ENCODE peak calls at places on chromosome 2, in six cellular contexts. P, V, L, U, A and S are unnamed samples.

GRCh38 chr2:85888020-85888744 is 608 bp downstream of the ST3GAL5 start:
- DNase-seq in P (no peak), V (peak; percentile 35), L (peak; percentile 53), U (peak; percentile 56), A (peak; percentile 59), S (peak; percentile 39)

GRCh38 chr2:231644426-231644825 is 51.8 kb downstream of the TEX44 start:
- DNase-seq in P (no peak), V (no peak), L (no peak), U (no peak), A (no peak), S (no peak)

GRCh38 chr2:67840460-67841068 is 222.2 kb downstream of the C1D start:
- DNase-seq in P (peak; percentile 32), V (peak; percentile 61), L (peak; percentile 82), U (peak; percentile 80), A (peak; percentile 76), S (peak; percentile 86)

GRCh38 chr2:164589522-164589921 is 31.8 kb downstream of the GRB14 start:
- DNase-seq in P (no peak), V (no peak), L (no peak), U (no peak), A (no peak), S (no peak)

GRCh38 chr2:68318686-68319396 is 908 bp downstream of the CNRIP1 start:
- DNase-seq in P (no peak), V (no peak), L (peak; percentile 53), U (peak; percentile 41), A (peak; percentile 72), S (peak; percentile 10)

GRCh38 chr2:187435078-187435477 is 13.0 kb downstream of the CALCRL start:
- DNase-seq in P (no peak), V (no peak), L (no peak), U (no peak), A (no peak), S (no peak)

GRCh38 chr2:153912798-153913396 is 41.2 kb downstream of the GALNT13 start:
- DNase-seq in P (no peak), V (no peak), L (no peak), U (no peak), A (no peak), S (no peak)

GRCh38 chr2:146916914-146917313 is 927.9 kb upstream of the ACVR2A start:
- DNase-seq in P (no peak), V (no peak), L (no peak), U (peak; percentile 13), A (no peak), S (no peak)

GRCh38 chr2:189393440-189394111 is 47.7 kb upstream of the WDR75 start:
- DNase-seq in P (peak; percentile 87), V (no peak), L (peak; percentile 94), U (no peak), A (no peak), S (peak; percentile 33)

GRCh38 chr2:37625781-37626548 is 45.5 kb downstream of the CDC42EP3 start:
- DNase-seq in P (no peak), V (peak; percentile 89), L (peak; percentile 61), U (no peak), A (no peak), S (no peak)

GRCh38 chr2:227150222-227150936 is 13.6 kb downstream of the COL4A4 start:
- DNase-seq in P (no peak), V (no peak), L (no peak), U (no peak), A (no peak), S (no peak)

GRCh38 chr2:241842620-241843211 is 16.0 kb downstream of the PDCD1 start:
- DNase-seq in P (no peak), V (peak; percentile 45), L (no peak), U (no peak), A (no peak), S (peak; percentile 24)

GRCh38 chr2:163909411-163910080 is 173.7 kb upstream of the FIGN start:
- DNase-seq in P (no peak), V (no peak), L (no peak), U (no peak), A (no peak), S (no peak)

GRCh38 chr2:172655091-172655837 is 80.4 kb upstream of the RAPGEF4 start:
- DNase-seq in P (no peak), V (no peak), L (peak; percentile 88), U (no peak), A (no peak), S (no peak)

GRCh38 chr2:162258169-162258568 is 14.9 kb upstream of the FAP start:
- DNase-seq in P (no peak), V (no peak), L (peak; percentile 68), U (no peak), A (no peak), S (no peak)

GRCh38 chr2:43478423-43479086 is 117.3 kb downstream of the THADA start:
- DNase-seq in P (no peak), V (no peak), L (peak; percentile 52), U (no peak), A (no peak), S (no peak)

GRCh38 chr2:72883356-72883962 is 3.7 kb upstream of the SPR start:
- DNase-seq in P (no peak), V (peak; percentile 20), L (peak; percentile 65), U (peak; percentile 84), A (peak; percentile 89), S (peak; percentile 82)

GRCh38 chr2:23092831-23093230 is 292.1 kb upstream of the KLHL29 start:
- DNase-seq in P (no peak), V (peak; percentile 17), L (peak; percentile 48), U (peak; percentile 76), A (peak; percentile 79), S (peak; percentile 72)

GRCh38 chr2:160891353-160891740 is 268.9 kb upstream of the TANK start:
- DNase-seq in P (no peak), V (no peak), L (no peak), U (no peak), A (no peak), S (peak; percentile 7)

GRCh38 chr2:88538362-88538917 is 85.9 kb upstream of the FOXI3 start:
- DNase-seq in P (no peak), V (no peak), L (no peak), U (peak; percentile 15), A (peak; percentile 64), S (no peak)

GRCh38 chr2:225103737-225104141 is 61.5 kb upstream of the DOCK10 start:
- DNase-seq in P (no peak), V (no peak), L (peak; percentile 76), U (no peak), A (no peak), S (no peak)

GRCh38 chr2:29310665-29311348 is 195.6 kb downstream of the CLIP4 start:
- DNase-seq in P (no peak), V (no peak), L (no peak), U (no peak), A (no peak), S (no peak)

GRCh38 chr2:160062283-160063005 is at the start of gene PLA2R1:
- DNase-seq in P (no peak), V (no peak), L (peak; percentile 64), U (peak; percentile 78), A (peak; percentile 76), S (peak; percentile 67)

GRCh38 chr2:85769236-85769986 is 15.6 kb downstream of the ATOH8 start:
- DNase-seq in P (no peak), V (no peak), L (peak; percentile 54), U (peak; percentile 59), A (peak; percentile 71), S (no peak)

GRCh38 chr2:45010706-45011036 is 1.4 kb upstream of the SIX2 start:
- DNase-seq in P (no peak), V (no peak), L (peak; percentile 23), U (peak; percentile 31), A (no peak), S (no peak)

GRCh38 chr2:27721335-27721734 is 50.2 kb upstream of the MRPL33 start:
- DNase-seq in P (peak; percentile 84), V (no peak), L (no peak), U (no peak), A (no peak), S (no peak)

GRCh38 chr2:201664334-201664733 is 21.0 kb upstream of the TMEM237 start:
- DNase-seq in P (no peak), V (no peak), L (no peak), U (no peak), A (peak; percentile 21), S (no peak)

GRCh38 chr2:71417300-71418202 is 35.8 kb upstream of the DYSF start:
- DNase-seq in P (peak; percentile 10), V (peak; percentile 10), L (no peak), U (peak; percentile 14), A (peak; percentile 19), S (peak; percentile 6)

GRCh38 chr2:207328944-207329386 is 163.2 kb upstream of the KLF7 start:
- DNase-seq in P (no peak), V (no peak), L (no peak), U (no peak), A (no peak), S (no peak)
- TF ChIP-seq EZH2phosphoT487 in P (no peak), V (no peak), L (no peak), U (no peak), A (no peak), S (no peak)

GRCh38 chr2:239815638-239816035 is 209.5 kb downstream of the NDUFA10 start:
- DNase-seq in P (no peak), V (no peak), L (no peak), U (no peak), A (no peak), S (no peak)
- TF ChIP-seq EZH2phosphoT487 in P (no peak), V (no peak), L (no peak), U (no peak), A (no peak), S (no peak)

DNA sequence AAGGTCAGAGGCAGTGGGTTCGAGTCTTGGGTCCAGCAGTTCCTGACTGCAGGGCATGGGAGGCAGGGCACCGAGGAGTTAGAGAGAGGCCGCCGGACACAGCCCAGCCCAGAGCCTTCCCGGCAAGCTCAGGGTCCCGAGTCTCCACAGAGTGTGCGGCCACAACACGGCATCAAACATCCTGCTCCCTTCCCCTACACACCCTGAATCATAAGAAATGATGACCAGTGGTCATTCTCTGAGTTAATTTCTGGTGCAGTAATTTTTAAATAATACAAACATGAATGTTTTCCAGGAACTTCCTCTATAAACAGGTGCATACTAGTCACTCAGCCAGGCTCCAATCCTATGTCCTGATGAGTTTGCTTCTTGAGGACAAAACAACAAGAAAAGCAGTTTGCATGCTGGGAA is 118.0 kb downstream of the PXDN start:
- DNase-seq in P (no peak), V (no peak), L (no peak), U (no peak), A (no peak), S (no peak)
- TF ChIP-seq EZH2phosphoT487 in P (no peak), V (no peak), L (no peak), U (no peak), A (no peak), S (no peak)

DNA sequence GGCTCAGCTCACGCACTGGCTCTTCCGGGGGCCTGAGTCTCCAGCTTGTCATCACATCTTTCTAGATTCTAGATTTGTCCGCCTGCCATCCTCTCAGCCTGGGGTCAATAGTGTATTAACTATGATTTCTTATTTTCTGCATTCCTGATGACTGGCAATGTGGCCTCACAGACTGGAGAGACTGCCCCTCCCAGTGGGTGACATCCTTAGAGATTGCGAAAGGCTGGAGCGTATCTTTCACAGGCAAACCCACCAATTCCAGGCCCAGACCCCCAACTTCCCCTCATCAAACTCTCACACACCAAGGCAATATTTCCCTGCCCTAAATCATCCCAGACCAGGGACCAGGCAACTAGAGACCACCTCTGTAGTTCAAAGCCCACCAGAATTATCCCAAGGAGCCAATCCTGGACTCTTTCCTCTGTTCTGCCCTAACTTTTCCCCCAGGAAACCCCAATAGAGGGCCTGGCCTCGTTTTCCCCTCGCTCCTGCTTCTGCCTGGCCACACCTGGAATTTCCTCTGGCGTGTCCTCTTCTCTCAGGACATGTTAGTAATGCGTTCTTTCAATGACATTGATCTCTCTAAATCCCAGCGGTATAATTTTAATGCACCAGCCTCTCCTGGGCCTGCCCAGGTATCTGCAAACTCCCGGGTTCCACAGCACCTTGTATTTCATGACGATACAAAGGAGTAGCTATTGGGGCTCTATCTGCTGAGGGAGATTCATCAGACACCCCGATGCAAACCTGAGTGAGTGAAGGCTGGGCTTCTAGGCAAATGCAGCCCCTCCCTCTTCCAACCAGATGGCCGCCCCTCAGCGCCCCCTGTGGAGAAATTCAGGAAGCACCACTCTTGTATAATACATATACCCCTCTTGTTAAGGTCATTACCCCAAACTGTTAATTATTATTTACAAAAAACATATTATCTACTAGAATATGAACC is 2.4 kb upstream of the KCNF1 start:
- DNase-seq in P (peak; percentile 35), V (no peak), L (no peak), U (peak; percentile 76), A (peak; percentile 87), S (peak; percentile 50)
- TF ChIP-seq EZH2phosphoT487 in P (no peak), V (no peak), L (no peak), U (no peak), A (no peak), S (no peak)